ENCODE peak calls at places on chromosomes 11 and 22, in ten cellular contexts. One of them, this sample, is unnamed.

GRCh38 chr11:3802016-3802790 is 4.8 kb upstream of the NUP98 start:
- DNase-seq in body of pancreas: no peak
- DNase-seq in cardiac muscle cell: no peak
- DNase-seq in right atrium auricular region: no peak
- DNase-seq in H1: no peak
- DNase-seq in psoas muscle: no peak
- DNase-seq in GM23338: no peak
- DNase-seq in lung: no peak
- DNase-seq in AG04450: no peak
- DNase-seq in OCI-LY7: no peak
- DNase-seq in this sample: no peak

GRCh38 chr11:121563003-121563402 is 110.2 kb upstream of the SORL1-AS1 start:
- DNase-seq in body of pancreas: no peak
- DNase-seq in cardiac muscle cell: no peak
- DNase-seq in right atrium auricular region: no peak
- DNase-seq in H1: no peak
- DNase-seq in psoas muscle: no peak
- DNase-seq in GM23338: no peak
- DNase-seq in lung: no peak
- DNase-seq in AG04450: no peak
- DNase-seq in OCI-LY7: no peak
- DNase-seq in this sample: no peak

GRCh38 chr22:32661737-32662586 is 139.5 kb upstream of the TIMP3 start:
- DNase-seq in body of pancreas: no peak
- DNase-seq in cardiac muscle cell: peak; percentile 66
- DNase-seq in right atrium auricular region: no peak
- DNase-seq in H1: no peak
- DNase-seq in psoas muscle: no peak
- DNase-seq in GM23338: no peak
- DNase-seq in lung: no peak
- DNase-seq in AG04450: no peak
- DNase-seq in OCI-LY7: no peak
- DNase-seq in this sample: no peak

GRCh38 chr11:96091476-96091875 is 167.6 kb upstream of the MTMR2 start:
- DNase-seq in body of pancreas: no peak
- DNase-seq in cardiac muscle cell: peak; percentile 40
- DNase-seq in right atrium auricular region: no peak
- DNase-seq in H1: no peak
- DNase-seq in psoas muscle: no peak
- DNase-seq in GM23338: no peak
- DNase-seq in lung: no peak
- DNase-seq in AG04450: no peak
- DNase-seq in OCI-LY7: peak; percentile 64
- DNase-seq in this sample: no peak

GRCh38 chr11:13857828-13858227 is 104.7 kb upstream of the SPON1 start:
- DNase-seq in body of pancreas: no peak
- DNase-seq in cardiac muscle cell: no peak
- DNase-seq in right atrium auricular region: no peak
- DNase-seq in H1: no peak
- DNase-seq in psoas muscle: no peak
- DNase-seq in GM23338: no peak
- DNase-seq in lung: no peak
- DNase-seq in AG04450: no peak
- DNase-seq in OCI-LY7: no peak
- DNase-seq in this sample: no peak

GRCh38 chr22:50599816-50600454 is 658 bp upstream of the MAPK8IP2 start:
- DNase-seq in body of pancreas: peak; percentile 51
- DNase-seq in cardiac muscle cell: peak; percentile 46
- DNase-seq in right atrium auricular region: no peak
- DNase-seq in H1: no peak
- DNase-seq in psoas muscle: no peak
- DNase-seq in GM23338: peak; percentile 76
- DNase-seq in lung: no peak
- DNase-seq in AG04450: no peak
- DNase-seq in OCI-LY7: no peak
- DNase-seq in this sample: peak; percentile 23

GRCh38 chr11:69007978-69008381 is 5.1 kb downstream of the MRGPRF start:
- DNase-seq in body of pancreas: peak; percentile 38
- DNase-seq in cardiac muscle cell: peak; percentile 26
- DNase-seq in right atrium auricular region: no peak
- DNase-seq in H1: no peak
- DNase-seq in psoas muscle: peak; percentile 36
- DNase-seq in GM23338: no peak
- DNase-seq in lung: no peak
- DNase-seq in AG04450: no peak
- DNase-seq in OCI-LY7: no peak
- DNase-seq in this sample: no peak

GRCh38 chr11:57349491-57350274 is 11.5 kb downstream of the P2RX3 start:
- DNase-seq in body of pancreas: peak; percentile 54
- DNase-seq in cardiac muscle cell: peak; percentile 59
- DNase-seq in right atrium auricular region: peak; percentile 77
- DNase-seq in H1: no peak
- DNase-seq in psoas muscle: peak; percentile 84
- DNase-seq in GM23338: peak; percentile 85
- DNase-seq in lung: peak; percentile 67
- DNase-seq in AG04450: no peak
- DNase-seq in OCI-LY7: peak; percentile 51
- DNase-seq in this sample: peak; percentile 44

GRCh38 chr22:48343461-48343860 is 1484.2 kb downstream of the BRD1 start:
- DNase-seq in body of pancreas: no peak
- DNase-seq in cardiac muscle cell: no peak
- DNase-seq in right atrium auricular region: no peak
- DNase-seq in H1: no peak
- DNase-seq in psoas muscle: peak; percentile 7
- DNase-seq in GM23338: no peak
- DNase-seq in lung: no peak
- DNase-seq in AG04450: no peak
- DNase-seq in OCI-LY7: no peak
- DNase-seq in this sample: no peak
- H3K27ac ChIP-seq in body of pancreas: no peak overlapping the region
- H3K27ac ChIP-seq in cardiac muscle cell: no peak overlapping the region
- H3K27ac ChIP-seq in right atrium auricular region: no peak overlapping the region
- H3K27ac ChIP-seq in H1: no peak overlapping the region
- H3K27ac ChIP-seq in psoas muscle: no peak overlapping the region
- H3K27ac ChIP-seq in GM23338: no peak overlapping the region
- H3K27ac ChIP-seq in lung: no peak overlapping the region
- H3K27ac ChIP-seq in AG04450: no peak overlapping the region
- H3K27ac ChIP-seq in OCI-LY7: no peak overlapping the region
- H3K27ac ChIP-seq in this sample: no peak overlapping the region

GRCh38 chr11:123429336-123429735 is 733 bp upstream of the GRAMD1B start:
- DNase-seq in body of pancreas: no peak
- DNase-seq in cardiac muscle cell: no peak
- DNase-seq in right atrium auricular region: no peak
- DNase-seq in H1: no peak
- DNase-seq in psoas muscle: no peak
- DNase-seq in GM23338: no peak
- DNase-seq in lung: no peak
- DNase-seq in AG04450: no peak
- DNase-seq in OCI-LY7: no peak
- DNase-seq in this sample: no peak

GRCh38 chr11:123430736-123431356 is 777 bp downstream of the GRAMD1B start:
- DNase-seq in body of pancreas: peak; percentile 61
- DNase-seq in cardiac muscle cell: peak; percentile 59
- DNase-seq in right atrium auricular region: peak; percentile 69
- DNase-seq in H1: no peak
- DNase-seq in psoas muscle: peak; percentile 79
- DNase-seq in GM23338: peak; percentile 81
- DNase-seq in lung: peak; percentile 56
- DNase-seq in AG04450: no peak
- DNase-seq in OCI-LY7: no peak
- DNase-seq in this sample: peak; percentile 15

GRCh38 chr11:123428221-123428631 is 1.8 kb upstream of the GRAMD1B start:
- DNase-seq in body of pancreas: no peak
- DNase-seq in cardiac muscle cell: peak; percentile 56
- DNase-seq in right atrium auricular region: no peak
- DNase-seq in H1: no peak
- DNase-seq in psoas muscle: no peak
- DNase-seq in GM23338: no peak
- DNase-seq in lung: no peak
- DNase-seq in AG04450: no peak
- DNase-seq in OCI-LY7: no peak
- DNase-seq in this sample: no peak

GRCh38 chr11:123431619-123432018 is 1.6 kb downstream of the GRAMD1B start:
- DNase-seq in body of pancreas: no peak
- DNase-seq in cardiac muscle cell: no peak
- DNase-seq in right atrium auricular region: no peak
- DNase-seq in H1: no peak
- DNase-seq in psoas muscle: no peak
- DNase-seq in GM23338: no peak
- DNase-seq in lung: no peak
- DNase-seq in AG04450: no peak
- DNase-seq in OCI-LY7: no peak
- DNase-seq in this sample: no peak

DNA sequence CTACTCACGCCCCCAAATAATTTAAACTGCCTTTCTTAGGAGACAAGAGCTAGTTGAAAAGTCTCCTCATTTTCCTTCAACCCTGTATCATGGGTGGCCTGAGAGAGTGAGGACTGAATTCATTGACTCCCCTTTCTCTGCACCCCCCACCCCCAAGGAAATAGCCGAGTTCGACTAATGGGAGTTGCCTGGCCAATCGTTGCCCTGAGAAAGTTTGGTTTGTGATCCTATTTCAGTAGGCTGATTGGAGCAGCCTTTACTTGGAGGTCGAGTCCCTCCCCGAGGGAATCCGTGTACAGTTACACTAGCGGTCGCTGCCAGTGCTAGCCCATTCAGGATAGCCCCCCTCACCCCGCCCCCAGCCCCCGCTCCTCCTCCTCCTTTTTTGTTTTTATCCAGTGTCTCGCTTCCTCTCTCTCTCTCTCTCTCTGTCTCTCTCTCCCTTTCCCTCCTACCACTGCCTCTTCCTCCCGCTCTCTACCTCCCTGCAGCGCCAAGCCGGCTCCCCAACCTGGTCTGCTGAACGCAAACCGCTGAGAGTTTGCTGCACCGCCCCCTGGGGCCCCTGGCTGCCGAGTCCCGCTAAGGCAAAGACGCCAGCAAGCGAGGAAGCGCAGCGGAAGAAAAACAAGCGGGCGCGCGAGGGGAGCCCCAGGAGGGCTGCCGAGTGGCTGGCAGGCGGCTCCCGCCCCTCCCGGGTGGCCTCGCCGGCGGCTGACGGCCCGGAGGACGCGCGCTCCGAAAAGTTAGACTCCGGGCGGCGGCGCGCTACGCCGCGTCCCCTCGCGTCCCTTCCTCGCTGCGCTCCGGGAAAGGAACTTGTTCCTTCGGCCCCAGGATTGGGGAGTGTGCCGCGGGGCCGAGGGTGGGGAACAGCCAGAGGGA is at the start of gene GRAMD1B:
- DNase-seq in body of pancreas: peak; percentile 26
- DNase-seq in cardiac muscle cell: peak; percentile 75
- DNase-seq in right atrium auricular region: no peak
- DNase-seq in H1: peak; percentile 54
- DNase-seq in psoas muscle: peak; percentile 63
- DNase-seq in GM23338: peak; percentile 93
- DNase-seq in lung: peak; percentile 34
- DNase-seq in AG04450: peak; percentile 30
- DNase-seq in OCI-LY7: no peak
- DNase-seq in this sample: peak; percentile 78
- H3K4me3 ChIP-seq in body of pancreas: peak within 1 kb of the TSS; percentile 30
- H3K4me3 ChIP-seq in cardiac muscle cell: peak within 1 kb of the TSS; percentile 76
- H3K4me3 ChIP-seq in right atrium auricular region: peak within 1 kb of the TSS; percentile 39
- H3K4me3 ChIP-seq in H1: peak within 1 kb of the TSS; percentile 88
- H3K4me3 ChIP-seq in psoas muscle: peak within 1 kb of the TSS; percentile 82
- H3K4me3 ChIP-seq in GM23338: peak within 1 kb of the TSS; percentile 91
- H3K4me3 ChIP-seq in lung: peak within 1 kb of the TSS; percentile 28
- H3K4me3 ChIP-seq in AG04450: peak within 1 kb of the TSS; percentile 78
- H3K4me3 ChIP-seq in OCI-LY7: no peak within 1 kb of the TSS
- H3K4me3 ChIP-seq in this sample: peak within 1 kb of the TSS; percentile 69

GRCh38 chr11:45805305-45806071 is 539 bp downstream of the SLC35C1 start:
- DNase-seq in body of pancreas: peak; percentile 49
- DNase-seq in cardiac muscle cell: peak; percentile 67
- DNase-seq in right atrium auricular region: no peak
- DNase-seq in H1: no peak
- DNase-seq in psoas muscle: peak; percentile 72
- DNase-seq in GM23338: peak; percentile 50
- DNase-seq in lung: peak; percentile 54
- DNase-seq in AG04450: no peak
- DNase-seq in OCI-LY7: no peak
- DNase-seq in this sample: peak; percentile 22

GRCh38 chr11:45802531-45803317 is 2.2 kb upstream of the SLC35C1 start:
- DNase-seq in body of pancreas: no peak
- DNase-seq in cardiac muscle cell: no peak
- DNase-seq in right atrium auricular region: peak; percentile 52
- DNase-seq in H1: no peak
- DNase-seq in psoas muscle: no peak
- DNase-seq in GM23338: no peak
- DNase-seq in lung: no peak
- DNase-seq in AG04450: no peak
- DNase-seq in OCI-LY7: no peak
- DNase-seq in this sample: no peak

GRCh38 chr11:45806072-45806933 is 1.4 kb downstream of the SLC35C1 start:
- DNase-seq in body of pancreas: peak; percentile 25
- DNase-seq in cardiac muscle cell: no peak
- DNase-seq in right atrium auricular region: no peak
- DNase-seq in H1: no peak
- DNase-seq in psoas muscle: no peak
- DNase-seq in GM23338: no peak
- DNase-seq in lung: no peak
- DNase-seq in AG04450: no peak
- DNase-seq in OCI-LY7: no peak
- DNase-seq in this sample: no peak

GRCh38 chr11:45803981-45804805 is 756 bp upstream of the SLC35C1 start:
- DNase-seq in body of pancreas: peak; percentile 85
- DNase-seq in cardiac muscle cell: peak; percentile 70
- DNase-seq in right atrium auricular region: peak; percentile 87
- DNase-seq in H1: no peak
- DNase-seq in psoas muscle: peak; percentile 90
- DNase-seq in GM23338: peak; percentile 87
- DNase-seq in lung: peak; percentile 80
- DNase-seq in AG04450: no peak
- DNase-seq in OCI-LY7: peak; percentile 54
- DNase-seq in this sample: peak; percentile 56

DNA sequence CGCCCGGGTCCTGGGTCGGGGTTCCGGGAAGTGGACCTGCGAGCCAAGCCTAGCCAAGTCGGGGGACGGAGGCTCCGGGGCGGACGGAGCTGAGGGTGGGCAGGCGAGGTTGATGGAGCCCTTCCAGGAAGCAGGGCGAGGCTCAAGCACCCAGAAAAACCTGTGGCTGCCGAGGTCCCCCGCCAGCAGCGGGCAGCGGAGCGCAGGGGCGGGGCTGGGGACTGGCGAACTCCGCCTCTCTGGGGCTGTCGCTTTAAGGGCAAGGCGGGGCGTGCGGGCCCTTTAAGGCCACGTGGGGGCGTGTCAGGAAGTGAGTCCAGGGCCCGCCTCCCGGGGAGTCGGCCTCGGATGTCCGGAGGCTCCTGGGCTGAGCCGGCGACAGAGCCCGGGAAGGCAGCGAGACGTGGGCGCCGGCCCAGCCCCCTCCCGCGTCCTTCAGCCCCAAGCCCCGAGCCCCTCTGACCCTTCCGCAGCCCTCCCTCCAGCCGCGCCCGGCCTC is at the start of gene SLC35C1:
- DNase-seq in body of pancreas: peak; percentile 98
- DNase-seq in cardiac muscle cell: peak; percentile 96
- DNase-seq in right atrium auricular region: peak; percentile 97
- DNase-seq in H1: peak; percentile 86
- DNase-seq in psoas muscle: peak; percentile 98
- DNase-seq in GM23338: peak; percentile 99
- DNase-seq in lung: peak; percentile 97
- DNase-seq in AG04450: peak; percentile 75
- DNase-seq in OCI-LY7: peak; percentile 97
- DNase-seq in this sample: peak; percentile 98
- H3K27ac ChIP-seq in body of pancreas: peak within 1 kb of the TSS; percentile 86
- H3K27ac ChIP-seq in cardiac muscle cell: peak within 1 kb of the TSS; percentile 73
- H3K27ac ChIP-seq in right atrium auricular region: peak within 1 kb of the TSS; percentile 91
- H3K27ac ChIP-seq in H1: peak within 1 kb of the TSS; percentile 11
- H3K27ac ChIP-seq in psoas muscle: peak within 1 kb of the TSS; percentile 82
- H3K27ac ChIP-seq in GM23338: no peak within 1 kb of the TSS
- H3K27ac ChIP-seq in lung: peak within 1 kb of the TSS; percentile 85
- H3K27ac ChIP-seq in AG04450: peak within 1 kb of the TSS; percentile 78
- H3K27ac ChIP-seq in OCI-LY7: no peak within 1 kb of the TSS
- H3K27ac ChIP-seq in this sample: peak within 1 kb of the TSS; percentile 82

GRCh38 chr11:83025267-83025704 is 46.4 kb downstream of the RAB30 start:
- DNase-seq in body of pancreas: no peak
- DNase-seq in cardiac muscle cell: no peak
- DNase-seq in right atrium auricular region: no peak
- DNase-seq in H1: no peak
- DNase-seq in psoas muscle: no peak
- DNase-seq in GM23338: peak; percentile 22
- DNase-seq in lung: no peak
- DNase-seq in AG04450: no peak
- DNase-seq in OCI-LY7: no peak
- DNase-seq in this sample: no peak
- H3K4me3 ChIP-seq in body of pancreas: no peak overlapping the region
- H3K4me3 ChIP-seq in cardiac muscle cell: no peak overlapping the region
- H3K4me3 ChIP-seq in right atrium auricular region: no peak overlapping the region
- H3K4me3 ChIP-seq in H1: no peak overlapping the region
- H3K4me3 ChIP-seq in psoas muscle: no peak overlapping the region
- H3K4me3 ChIP-seq in GM23338: peak overlapping the region; percentile 1
- H3K4me3 ChIP-seq in lung: no peak overlapping the region
- H3K4me3 ChIP-seq in AG04450: no peak overlapping the region
- H3K4me3 ChIP-seq in OCI-LY7: no peak overlapping the region
- H3K4me3 ChIP-seq in this sample: peak overlapping the region; percentile 9

This sample was measured in CD4-positive, CD25-positive, alpha-beta regulatory T cell.